ENCODE peak calls at places on chromosome 15, in nine cellular contexts. A, V, D, N, Y, C, I, U and S are unnamed samples. For H3K4me1, the result is how much of the 10 kb centered on the place peaks cover.

GRCh38 chr15:32855942-32856341 is 138.1 kb downstream of the GREM1 start:
- DNase-seq in A (no peak), V (no peak), D (no peak), N (no peak), Y (peak), C (peak), I (no peak), U (no peak), S (no peak)

GRCh38 chr15:76418352-76419140 is 82.0 kb downstream of the ISL2 start:
- DNase-seq in A (no peak), V (no peak), D (no peak), N (no peak), Y (no peak), C (no peak), I (no peak), U (no peak), S (no peak)

GRCh38 chr15:90208372-90208771 is 7.2 kb downstream of the SEMA4B start:
- DNase-seq in A (no peak), V (no peak), D (no peak), N (no peak), Y (no peak), C (no peak), I (no peak), U (no peak), S (no peak)

GRCh38 chr15:90062023-90062728 is 40.1 kb downstream of the IDH2 start:
- DNase-seq in A (no peak), V (no peak), D (no peak), N (peak), Y (no peak), C (peak), I (peak), U (peak), S (no peak)

GRCh38 chr15:99708563-99708962 is 24.7 kb downstream of the LYSMD4 start:
- DNase-seq in A (no peak), V (peak), D (no peak), N (peak), Y (no peak), C (no peak), I (peak), U (peak), S (no peak)

GRCh38 chr15:61205427-61205826 is 23.7 kb downstream of the RORA start:
- DNase-seq in A (no peak), V (no peak), D (no peak), N (no peak), Y (no peak), C (no peak), I (no peak), U (no peak), S (no peak)

GRCh38 chr15:75644376-75644775 is 3.3 kb upstream of the SNX33 start:
- DNase-seq in A (no peak), V (no peak), D (no peak), N (no peak), Y (no peak), C (no peak), I (no peak), U (no peak), S (no peak)

GRCh38 chr15:60370804-60371700 is 26.7 kb downstream of the ANXA2 start:
- DNase-seq in A (no peak), V (peak), D (no peak), N (peak), Y (peak), C (no peak), I (peak), U (no peak), S (peak)

GRCh38 chr15:84834227-84834955 is 17.2 kb downstream of the ALPK3 start:
- DNase-seq in A (no peak), V (no peak), D (no peak), N (no peak), Y (no peak), C (no peak), I (no peak), U (no peak), S (no peak)

GRCh38 chr15:29615791-29616190 is 206.5 kb downstream of the TJP1 start:
- DNase-seq in A (no peak), V (no peak), D (no peak), N (no peak), Y (no peak), C (no peak), I (no peak), U (no peak), S (no peak)

GRCh38 chr15:100111103-100112060 is 230.4 kb downstream of the ADAMTS17 start:
- DNase-seq in A (no peak), V (peak), D (no peak), N (peak), Y (peak), C (no peak), I (peak), U (peak), S (peak)

GRCh38 chr15:89824607-89824867 is 9.9 kb upstream of the ANPEP start:
- DNase-seq in A (no peak), V (peak), D (no peak), N (no peak), Y (no peak), C (no peak), I (no peak), U (no peak), S (no peak)

GRCh38 chr15:75723847-75724660 is 11.4 kb upstream of the CSPG4 start:
- DNase-seq in A (no peak), V (peak), D (peak), N (peak), Y (peak), C (no peak), I (peak), U (peak), S (peak)

GRCh38 chr15:85331666-85332261 is 48.6 kb upstream of the AKAP13 start:
- DNase-seq in A (no peak), V (no peak), D (no peak), N (no peak), Y (no peak), C (no peak), I (no peak), U (no peak), S (no peak)

GRCh38 chr15:35912196-35912595 is 366.2 kb upstream of the DPH6 start:
- DNase-seq in A (no peak), V (no peak), D (peak), N (no peak), Y (no peak), C (no peak), I (no peak), U (no peak), S (no peak)

DNA sequence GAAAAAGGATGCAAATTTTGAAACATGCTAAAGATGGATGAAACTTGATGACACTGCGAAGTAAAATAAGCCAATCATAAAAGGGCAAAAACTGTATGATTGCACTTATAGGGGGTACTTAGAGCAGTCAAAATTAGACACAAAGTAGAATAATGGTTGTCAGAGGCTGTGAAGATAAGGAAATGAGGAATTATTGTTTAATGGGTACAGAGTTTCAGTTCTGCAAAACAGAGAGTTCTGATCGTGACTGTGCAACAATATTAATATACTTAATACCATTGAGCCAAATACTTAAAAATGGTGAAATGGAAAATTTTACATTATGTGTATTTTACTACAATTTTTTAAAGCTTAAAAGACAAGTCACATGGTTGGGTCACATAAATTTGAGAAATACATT is 35.1 kb downstream of the UBE3A start:
- DNase-seq in A (no peak), V (no peak), D (no peak), N (no peak), Y (no peak), C (no peak), I (no peak), U (no peak), S (no peak)
- H3K4me1 ChIP-seq in A (under half), V (under half), D (under half), N (under half), Y (under half), C (under half), I (under half), U (under half), S (under half)

GRCh38 chr15:67573194-67573593 is 30.7 kb downstream of the MAP2K5 start:
- DNase-seq in A (no peak), V (no peak), D (no peak), N (no peak), Y (no peak), C (no peak), I (no peak), U (no peak), S (no peak)

GRCh38 chr15:67571643-67572415 is 29.3 kb downstream of the MAP2K5 start:
- DNase-seq in A (no peak), V (no peak), D (no peak), N (peak), Y (peak), C (no peak), I (no peak), U (no peak), S (no peak)

GRCh38 chr15:67570875-67571642 is 28.6 kb downstream of the MAP2K5 start:
- DNase-seq in A (no peak), V (no peak), D (no peak), N (no peak), Y (no peak), C (no peak), I (no peak), U (no peak), S (no peak)

GRCh38 chr15:67578020-67578600 is 35.6 kb downstream of the MAP2K5 start:
- DNase-seq in A (no peak), V (no peak), D (no peak), N (no peak), Y (no peak), C (no peak), I (no peak), U (no peak), S (no peak)

GRCh38 chr15:67574981-67575632 is 32.6 kb downstream of the MAP2K5 start:
- DNase-seq in A (no peak), V (no peak), D (no peak), N (no peak), Y (no peak), C (no peak), I (no peak), U (no peak), S (no peak)
- TF ChIP-seq EP300 in A (no peak), V (no peak), D (no peak), N (no peak), Y (no peak), C (no peak), I (no peak), U (no peak), S (no peak)

GRCh38 chr15:48422401-48422800 is 91.2 kb downstream of the DUT start:
- DNase-seq in A (no peak), V (no peak), D (no peak), N (no peak), Y (no peak), C (no peak), I (no peak), U (no peak), S (no peak)

GRCh38 chr15:48426047-48426446 is 94.8 kb downstream of the DUT start:
- DNase-seq in A (no peak), V (no peak), D (no peak), N (no peak), Y (no peak), C (no peak), I (no peak), U (no peak), S (no peak)

GRCh38 chr15:48423342-48423741 is 92.1 kb downstream of the DUT start:
- DNase-seq in A (no peak), V (no peak), D (no peak), N (no peak), Y (no peak), C (no peak), I (no peak), U (no peak), S (no peak)

GRCh38 chr15:48425051-48425450 is 93.8 kb downstream of the DUT start:
- DNase-seq in A (no peak), V (no peak), D (no peak), N (no peak), Y (no peak), C (no peak), I (no peak), U (no peak), S (no peak)

DNA sequence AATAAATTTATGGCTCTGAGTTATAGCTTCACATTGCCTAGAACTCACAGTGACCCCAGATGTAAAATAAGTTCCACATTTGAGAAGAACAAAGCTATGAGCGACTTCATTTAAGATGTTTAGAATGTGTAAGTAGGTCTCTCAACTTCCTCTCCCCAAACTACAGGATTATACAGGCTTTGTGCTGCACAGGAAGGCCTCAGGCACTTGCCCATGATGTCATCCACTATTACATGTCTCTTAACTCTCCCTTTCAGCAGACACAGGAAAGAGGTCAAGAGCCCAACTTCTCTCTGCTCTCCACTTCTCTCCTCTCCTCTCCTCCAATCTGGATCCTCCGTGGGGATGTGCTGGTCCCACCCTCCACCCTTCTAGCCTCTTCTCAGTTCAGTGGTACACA is 92.8 kb downstream of the DUT start:
- DNase-seq in A (no peak), V (no peak), D (no peak), N (no peak), Y (no peak), C (no peak), I (no peak), U (no peak), S (no peak)
- TF ChIP-seq POLR2AphosphoS5 in A (no peak), V (no peak), D (no peak), N (no peak), Y (no peak), C (no peak), I (no peak), U (no peak), S (no peak)

GRCh38 chr15:62515696-62516395 is 350.8 kb upstream of the C2CD4B start:
- DNase-seq in A (no peak), V (no peak), D (no peak), N (no peak), Y (no peak), C (no peak), I (no peak), U (no peak), S (no peak)
- H3K4me1 ChIP-seq in A (under half), V (under half), D (under half), N (under half), Y (under half), C (under half), I (under half), U (under half), S (under half)

DNA sequence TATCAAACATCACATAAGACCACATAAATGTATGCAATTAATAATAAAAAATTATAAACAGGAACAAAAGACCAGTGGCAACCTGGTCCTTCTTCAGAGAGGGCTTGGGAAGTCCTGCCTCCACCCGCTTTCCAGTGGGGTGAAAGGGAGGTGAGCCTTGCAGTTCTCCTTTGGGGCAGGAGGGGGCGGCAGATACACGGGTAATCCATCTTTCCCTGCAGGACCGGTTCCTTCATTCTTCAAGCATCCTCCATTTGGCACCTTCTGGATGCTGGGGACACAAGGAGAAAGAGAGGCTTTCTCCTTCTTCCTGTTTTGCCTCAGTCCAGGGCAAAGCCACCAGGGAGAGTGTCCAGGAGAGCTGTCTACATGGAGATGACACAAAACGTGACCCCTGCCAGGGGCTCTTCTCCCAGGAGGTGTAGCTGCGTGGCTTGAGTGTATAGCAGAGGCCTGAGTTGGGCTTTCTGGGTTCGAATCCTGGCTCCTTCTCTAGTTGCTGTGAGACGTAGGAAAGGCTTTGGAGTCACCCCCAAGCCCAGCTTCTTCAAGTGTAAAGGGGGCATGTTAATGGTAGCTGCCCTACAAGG is 23.2 kb downstream of the RPLP1 start:
- DNase-seq in A (no peak), V (peak), D (peak), N (peak), Y (peak), C (peak), I (peak), U (peak), S (peak)
- TF ChIP-seq EP300 in A (no peak), V (no peak), D (no peak), N (no peak), Y (no peak), C (no peak), I (no peak), U (no peak), S (no peak)

DNA sequence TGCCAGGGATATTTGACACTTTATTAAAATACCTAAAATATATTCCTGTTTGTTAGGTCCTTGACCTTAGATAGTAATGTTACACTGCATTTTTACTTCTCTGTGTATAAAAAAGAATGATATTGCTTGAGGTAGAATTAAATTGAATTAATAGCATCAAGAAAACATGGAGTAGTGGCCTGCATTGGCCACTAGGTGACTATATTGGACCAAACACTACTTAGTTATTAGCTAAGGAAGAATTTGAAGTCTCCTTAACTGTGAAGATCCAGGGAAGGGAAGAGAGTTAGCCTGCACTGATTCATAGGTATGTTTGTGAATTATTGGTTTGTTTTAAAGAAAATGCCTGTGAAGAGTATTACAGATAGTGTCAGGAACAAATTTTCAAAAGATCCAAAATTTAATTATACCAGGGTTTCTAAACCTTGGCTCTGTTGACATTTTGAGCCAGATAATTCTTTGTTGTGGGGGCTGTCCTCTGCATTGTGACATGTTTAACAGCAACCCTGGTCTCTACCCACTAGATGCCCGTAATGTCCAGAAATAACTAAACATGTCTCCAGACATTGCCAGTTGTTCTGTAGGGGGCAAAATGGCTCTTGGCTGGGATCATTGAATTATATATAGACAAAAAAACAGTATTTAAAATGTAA is 103.6 kb upstream of the THSD4 start:
- DNase-seq in A (no peak), V (no peak), D (peak), N (peak), Y (peak), C (no peak), I (no peak), U (no peak), S (no peak)
- TF ChIP-seq POLR2AphosphoS5 in A (no peak), V (no peak), D (no peak), N (no peak), Y (no peak), C (no peak), I (no peak), U (no peak), S (no peak)

GRCh38 chr15:39904115-39904514 is 16.0 kb downstream of the GPR176 start:
- DNase-seq in A (no peak), V (no peak), D (no peak), N (no peak), Y (no peak), C (no peak), I (no peak), U (no peak), S (no peak)
- H3K4me1 ChIP-seq in A (under half), V (under half), D (under half), N (under half), Y (under half), C (under half), I (under half), U (under half), S (under half)

GRCh38 chr15:81106560-81106959 is 27.5 kb upstream of the CFAP161 start:
- DNase-seq in A (peak), V (no peak), D (peak), N (peak), Y (peak), C (peak), I (peak), U (peak), S (no peak)

GRCh38 chr15:81103857-81104256 is 30.2 kb upstream of the CFAP161 start:
- DNase-seq in A (no peak), V (no peak), D (no peak), N (no peak), Y (no peak), C (no peak), I (no peak), U (no peak), S (no peak)

GRCh38 chr15:81108427-81108826 is 25.6 kb upstream of the CFAP161 start:
- DNase-seq in A (no peak), V (no peak), D (peak), N (no peak), Y (no peak), C (no peak), I (no peak), U (no peak), S (no peak)

GRCh38 chr15:81107889-81108288 is 26.2 kb upstream of the CFAP161 start:
- DNase-seq in A (no peak), V (no peak), D (no peak), N (no peak), Y (no peak), C (no peak), I (no peak), U (peak), S (no peak)

GRCh38 chr15:81105521-81105920 is 28.5 kb upstream of the CFAP161 start:
- DNase-seq in A (no peak), V (no peak), D (no peak), N (no peak), Y (no peak), C (no peak), I (no peak), U (no peak), S (no peak)
- TF ChIP-seq EP300 in A (no peak), V (no peak), D (no peak), N (no peak), Y (no peak), C (no peak), I (no peak), U (no peak), S (no peak)